ENCODE peak calls at places on chromosomes 1 and 21, in four cellular contexts. A, M, B and V are unnamed samples. For H3K36me3, the result is how much of the 10 kb centered on the place peaks cover.

GRCh38 chr1:195714248-195714647 is 894.0 kb downstream of the KCNT2 start:
- DNase-seq in M (peak), B (no peak), A (peak), V (no peak)

GRCh38 chr1:236480758-236481436 is 42.9 kb upstream of the LGALS8 start:
- DNase-seq in A (no peak), M (no peak), B (no peak), V (no peak)

GRCh38 chr1:245802941-245803665 is 648.3 kb downstream of the KIF26B start:
- DNase-seq in B (no peak), A (no peak), M (peak), V (no peak)

GRCh38 chr1:187121661-187122060 is 292.9 kb downstream of the PLA2G4A start:
- DNase-seq in B (no peak), M (no peak), A (no peak), V (no peak)

GRCh38 chr1:151001592-151001991 is 5.1 kb downstream of the MINDY1 start:
- DNase-seq in B (no peak), A (no peak), M (no peak), V (no peak)

GRCh38 chr21:42845296-42845965 is 33.9 kb downstream of the WDR4 start:
- DNase-seq in A (no peak), M (peak), B (peak), V (no peak)

GRCh38 chr1:246907472-246907871 is 24.3 kb downstream of the AHCTF1 start:
- DNase-seq in M (peak), A (peak), B (no peak), V (no peak)

GRCh38 chr1:8082945-8083344 is 56.8 kb upstream of the ERRFI1 start:
- DNase-seq in A (peak), B (no peak), M (peak), V (no peak)

GRCh38 chr1:2969870-2970291 is 51.4 kb upstream of the ACTRT2 start:
- DNase-seq in B (no peak), M (no peak), A (no peak), V (no peak)

GRCh38 chr1:32703479-32704291 is 1.1 kb upstream of the SYNC start:
- DNase-seq in B (no peak), M (peak), A (peak), V (no peak)

GRCh38 chr1:25813734-25814471 is 5.9 kb upstream of the MTFR1L start:
- DNase-seq in B (no peak), A (no peak), M (no peak), V (no peak)

GRCh38 chr1:183956559-183957188 is 80.9 kb downstream of the COLGALT2 start:
- DNase-seq in M (peak), A (peak), B (no peak), V (no peak)

GRCh38 chr21:32314806-32315205 is 16.2 kb downstream of the MRAP start:
- DNase-seq in A (no peak), M (no peak), B (no peak), V (no peak)

GRCh38 chr1:12001249-12001917 is 17.9 kb upstream of the MIIP start:
- DNase-seq in A (peak), B (no peak), M (peak), V (no peak)

GRCh38 chr1:114554577-114554976 is 26.8 kb downstream of the BCAS2 start:
- DNase-seq in M (no peak), B (no peak), A (no peak), V (no peak)

GRCh38 chr1:182430263-182431068 is 19.5 kb upstream of the RGSL1 start:
- DNase-seq in A (peak), M (peak), B (no peak), V (no peak)

GRCh38 chr1:167412072-167412471 is 106.3 kb downstream of the CD247 start:
- DNase-seq in B (no peak), A (no peak), M (no peak), V (no peak)

GRCh38 chr21:33300701-33301631 is 23.8 kb upstream of the IFNAR1 start:
- DNase-seq in M (no peak), A (no peak), B (no peak), V (no peak)

GRCh38 chr21:38504056-38504455 is 5.8 kb upstream of the ERG start:
- DNase-seq in A (no peak), M (no peak), B (no peak), V (no peak)

GRCh38 chr1:95138223-95138622 is 21.1 kb downstream of the TLCD4 start:
- DNase-seq in B (no peak), A (no peak), M (no peak), V (no peak)

GRCh38 chr1:228697209-228698016 is 37.9 kb upstream of the RHOU start:
- DNase-seq in M (peak), A (peak), B (peak), V (peak)

GRCh38 chr21:26405735-26406361 is 167.2 kb downstream of the CYYR1 start:
- DNase-seq in M (peak), A (peak), B (no peak), V (no peak)

GRCh38 chr1:31772669-31773248 is 8.6 kb upstream of the ADGRB2 start:
- DNase-seq in M (no peak), A (no peak), B (no peak), V (no peak)

GRCh38 chr1:47280142-47280541 is 33.8 kb downstream of the STIL start:
- DNase-seq in M (no peak), B (no peak), A (peak), V (no peak)

GRCh38 chr1:111512132-111512874 is 8.9 kb upstream of the ADORA3 start:
- DNase-seq in M (no peak), B (no peak), A (no peak), V (no peak)

GRCh38 chr21:44291936-44292811 is 6.5 kb downstream of the AIRE start:
- DNase-seq in B (no peak), M (no peak), A (no peak), V (no peak)

GRCh38 chr1:201828820-201829774 is at the start of gene IPO9:
- DNase-seq in A (peak), M (peak), B (peak), V (peak)

GRCh38 chr1:201828451-201828819 is 522 bp upstream of the IPO9 start:
- DNase-seq in B (no peak), M (peak), A (peak), V (no peak)

GRCh38 chr1:201826830-201827229 is 2.1 kb upstream of the IPO9 start:
- DNase-seq in B (no peak), M (peak), A (peak), V (no peak)

GRCh38 chr1:201827321-201828281 is 1.4 kb upstream of the IPO9 start:
- DNase-seq in A (no peak), B (no peak), M (no peak), V (no peak)

GRCh38 chr1:201825245-201825644 is 3.7 kb upstream of the IPO9 start:
- DNase-seq in A (no peak), M (no peak), B (no peak), V (no peak)
- H3K36me3 ChIP-seq in A (under half), M (under half), B (under half), V (under half)

GRCh38 chr21:45769239-45769758 is 125.8 kb downstream of the PCBP3 start:
- DNase-seq in B (no peak), M (no peak), A (no peak), V (no peak)
- H3K27ac ChIP-seq in B (no peak), M (no peak), A (no peak), V (no peak)

DNA sequence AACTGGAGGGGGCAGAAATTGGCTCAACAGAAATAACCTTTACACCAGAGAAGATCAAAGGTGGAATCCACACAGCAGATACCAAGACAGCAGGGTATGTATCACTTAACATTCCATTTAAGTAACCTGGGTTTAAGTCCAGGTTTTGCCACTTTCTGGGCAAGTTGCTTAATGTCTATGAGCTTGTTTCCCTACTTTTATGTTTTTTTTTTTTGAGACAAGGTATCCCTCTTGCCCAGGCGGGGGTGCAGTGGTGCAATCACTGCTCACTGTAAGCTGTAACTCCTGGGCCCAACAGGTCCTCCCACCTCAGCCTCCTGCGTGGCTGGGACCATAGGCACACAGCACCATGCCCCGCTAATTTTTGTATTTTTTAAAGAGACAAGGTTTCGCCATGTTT is 2.2 kb downstream of the RTCA start:
- DNase-seq in B (no peak), A (no peak), M (no peak), V (no peak)
- H3K36me3 ChIP-seq in B (half or more), A (under half), M (under half), V (under half)

GRCh38 chr1:241998950-241999495 is at the start of gene MAP1LC3C:
- DNase-seq in M (peak), A (no peak), B (no peak), V (no peak)
- H3K27ac ChIP-seq in M (peak), A (no peak), B (peak), V (no peak)

DNA sequence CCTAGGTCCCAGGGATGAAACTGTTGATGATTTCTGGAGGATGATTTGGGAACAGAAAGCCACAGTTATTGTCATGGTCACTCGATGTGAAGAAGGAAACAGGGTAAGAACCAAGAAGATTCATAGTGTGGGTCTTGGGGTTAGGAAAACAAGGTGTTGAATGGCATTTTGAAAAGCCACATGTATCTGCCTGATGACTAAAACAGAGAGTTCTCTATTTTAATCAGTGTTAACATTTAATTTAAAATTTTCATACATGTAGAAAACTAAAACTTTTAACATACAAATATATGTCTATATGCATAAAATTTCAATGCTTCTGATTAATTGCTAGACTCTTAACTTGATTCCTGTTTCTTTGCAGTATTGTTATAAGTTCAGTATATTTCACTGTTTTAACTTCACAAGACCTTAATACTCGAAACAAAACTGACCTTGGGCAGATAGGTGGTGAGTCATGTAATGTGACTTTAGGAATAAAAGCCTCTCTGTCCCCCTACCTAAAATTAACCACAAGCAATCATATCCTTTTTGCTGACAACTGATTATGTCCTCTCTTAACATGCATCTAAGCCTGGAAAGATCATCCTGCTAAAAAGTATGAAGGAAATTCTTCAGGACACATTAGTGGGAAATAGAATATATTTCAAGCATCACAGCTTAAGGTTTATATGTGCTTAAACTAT is 95.6 kb downstream of the PTPRC start:
- DNase-seq in M (no peak), B (no peak), A (no peak), V (no peak)
- H3K36me3 ChIP-seq in M (under half), B (under half), A (under half), V (under half)

DNA sequence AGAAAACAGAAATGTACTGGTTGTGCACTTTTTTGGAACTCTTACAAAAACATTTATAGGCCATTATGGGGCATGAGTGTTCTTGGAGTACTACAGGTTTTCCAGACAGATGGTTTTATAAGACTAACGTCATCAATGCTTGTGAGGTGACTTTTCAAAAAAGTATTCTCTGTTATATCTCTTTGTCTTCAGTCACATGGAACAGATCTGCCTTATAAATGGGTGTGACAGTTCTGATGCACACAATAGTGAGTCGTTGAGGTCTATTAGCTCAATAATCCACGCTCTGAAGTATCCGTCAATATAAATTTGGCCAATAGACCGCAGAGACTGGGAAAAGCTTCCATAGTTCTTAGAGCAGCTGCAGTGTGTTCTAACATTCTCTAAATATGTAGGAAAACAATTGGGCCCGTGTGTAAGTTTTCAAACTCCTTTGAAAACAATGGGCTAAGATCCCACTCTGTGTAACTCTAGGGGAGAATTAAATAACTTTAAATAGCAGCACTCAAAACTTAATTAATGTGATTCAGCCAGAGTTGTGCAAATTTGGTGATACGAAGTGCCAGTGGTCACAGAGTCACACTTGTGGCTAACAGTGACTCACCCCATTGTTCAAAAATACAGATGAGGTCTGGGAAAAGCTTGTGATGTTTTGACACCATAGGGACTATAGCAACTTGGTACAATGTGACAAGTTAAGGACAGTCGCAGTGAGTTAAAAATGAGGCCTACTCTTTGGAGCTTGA is 316.0 kb downstream of the LMO4 start:
- DNase-seq in M (peak), A (peak), B (no peak), V (no peak)
- H3K27ac ChIP-seq in M (no peak), A (no peak), B (no peak), V (no peak)

DNA sequence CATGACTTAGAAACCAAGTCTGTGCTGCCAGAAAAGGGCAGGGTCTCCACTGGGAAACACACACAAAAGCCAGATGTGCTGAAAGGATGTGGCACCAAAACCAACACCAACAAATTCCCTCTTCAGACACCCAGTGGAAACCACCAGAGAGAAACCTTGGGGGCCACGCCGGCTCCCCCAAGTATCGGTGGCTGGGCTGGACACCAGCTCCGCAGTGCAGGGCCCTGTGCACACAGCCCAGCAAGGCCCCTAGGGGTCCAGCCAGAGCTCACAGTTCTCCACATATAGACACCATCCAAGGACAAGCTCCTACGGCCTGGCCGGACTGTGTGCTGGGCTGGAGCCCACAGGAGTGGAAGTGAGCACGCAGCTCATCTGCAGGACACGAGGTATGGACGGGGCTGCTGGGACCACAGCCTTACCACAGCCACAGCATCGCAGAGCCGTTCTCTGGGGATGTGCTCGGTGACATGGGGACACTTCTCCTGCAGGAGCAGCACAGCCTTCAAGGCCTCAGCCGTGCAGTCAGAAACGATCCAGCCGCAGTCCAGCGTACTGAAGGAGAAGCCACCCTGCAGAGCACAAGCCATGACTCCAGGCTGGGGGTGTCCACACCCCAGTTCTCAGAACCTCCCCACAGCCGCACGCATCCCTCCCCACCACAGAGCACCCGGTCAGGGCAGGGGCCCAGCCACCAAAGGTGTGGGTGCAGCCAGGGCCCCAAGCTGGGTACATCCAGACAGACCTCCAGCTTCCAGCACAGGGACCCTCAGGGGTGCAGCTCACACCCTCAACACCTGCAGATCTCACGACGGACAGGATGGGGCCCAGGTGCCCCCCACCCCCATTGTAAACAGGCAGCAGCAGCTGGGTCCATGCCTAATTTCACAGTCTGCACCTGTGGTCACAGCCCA is 21.3 kb downstream of the LSS start:
- DNase-seq in M (no peak), B (peak), A (no peak), V (no peak)
- H3K36me3 ChIP-seq in M (half or more), B (half or more), A (half or more), V (half or more)

GRCh38 chr21:41562101-41563000 is 54.4 kb upstream of the TMPRSS2 start:
- DNase-seq in A (no peak), B (peak), M (no peak), V (peak)
- H3K27ac ChIP-seq in A (no peak), B (no peak), M (no peak), V (no peak)

GRCh38 chr1:61491497-61491896 is 233.4 kb downstream of the TM2D1 start:
- DNase-seq in M (peak), A (peak), B (no peak), V (no peak)
- H3K36me3 ChIP-seq in M (under half), A (under half), B (under half), V (under half)